ENCODE peak calls at places on chromosomes 3 and 15, in six cellular contexts. U, Z, J, M, N and R are unnamed samples. For H3K9me3 and H3K36me3, the result is how much of the 10 kb centered on the place peaks cover.

GRCh38 chr3:67154429-67154828 is 156.3 kb downstream of the KBTBD8 start:
- DNase-seq in U (no peak), Z (no peak), J (no peak), M (no peak), N (no peak), R (no peak)

GRCh38 chr15:42593143-42593542 is 17.7 kb downstream of the STARD9 start:
- DNase-seq in U (no peak), Z (peak), J (no peak), M (peak), N (peak), R (no peak)

GRCh38 chr3:48110463-48110862 is 77.8 kb downstream of the CDC25A start:
- DNase-seq in U (no peak), Z (no peak), J (no peak), M (no peak), N (no peak), R (no peak)

GRCh38 chr3:50251220-50251619 is 15.2 kb downstream of the GNAI2 start:
- DNase-seq in U (no peak), Z (no peak), J (peak), M (no peak), N (no peak), R (peak)

GRCh38 chr3:190514163-190515153 is 573 bp downstream of the IL1RAP start:
- DNase-seq in U (peak), Z (peak), J (peak), M (peak), N (peak), R (peak)

GRCh38 chr15:92848852-92849598 is 51.1 kb upstream of the CHD2 start:
- DNase-seq in U (no peak), Z (no peak), J (no peak), M (no peak), N (no peak), R (no peak)

GRCh38 chr15:46938169-46938568 is 779.1 kb upstream of the SEMA6D start:
- DNase-seq in U (no peak), Z (no peak), J (no peak), M (no peak), N (no peak), R (no peak)

GRCh38 chr15:78658823-78659222 is 17.8 kb upstream of the CHRNB4 start:
- DNase-seq in U (no peak), Z (no peak), J (no peak), M (no peak), N (no peak), R (no peak)

GRCh38 chr15:67980171-67980570 is 73.9 kb upstream of the PIAS1 start:
- DNase-seq in U (no peak), Z (no peak), J (no peak), M (no peak), N (no peak), R (no peak)

GRCh38 chr3:162317046-162317445 is 820.4 kb downstream of the OTOL1 start:
- DNase-seq in U (no peak), Z (no peak), J (no peak), M (no peak), N (no peak), R (no peak)

GRCh38 chr3:9404680-9405079 is 7.3 kb downstream of the SETD5 start:
- DNase-seq in U (no peak), Z (no peak), J (no peak), M (no peak), N (no peak), R (no peak)

GRCh38 chr15:62850791-62851291 is 191.7 kb upstream of the TPM1 start:
- DNase-seq in U (no peak), Z (no peak), J (no peak), M (no peak), N (no peak), R (peak)

GRCh38 chr3:188349276-188349962 is 195.5 kb downstream of the LPP start:
- DNase-seq in U (no peak), Z (peak), J (no peak), M (peak), N (no peak), R (peak)

GRCh38 chr3:111690242-111690641 is 95.1 kb upstream of the ZBED2 start:
- DNase-seq in U (no peak), Z (no peak), J (no peak), M (no peak), N (no peak), R (no peak)

GRCh38 chr3:71721002-71721401 is 4.2 kb downstream of the EIF4E3 start:
- DNase-seq in U (no peak), Z (no peak), J (no peak), M (no peak), N (no peak), R (no peak)

GRCh38 chr3:15894382-15894781 is 96.6 kb upstream of the ANKRD28 start:
- DNase-seq in U (no peak), Z (no peak), J (no peak), M (no peak), N (no peak), R (no peak)

GRCh38 chr3:17356581-17356980 is 385.9 kb downstream of the TBC1D5 start:
- DNase-seq in U (no peak), Z (no peak), J (no peak), M (no peak), N (no peak), R (no peak)

GRCh38 chr3:186932281-186933181 is 2.2 kb downstream of the ST6GAL1 start:
- DNase-seq in U (no peak), Z (no peak), J (no peak), M (peak), N (no peak), R (no peak)

GRCh38 chr15:55518641-55519040 is 10.6 kb upstream of the DNAAF4 start:
- DNase-seq in U (no peak), Z (no peak), J (no peak), M (no peak), N (no peak), R (no peak)

GRCh38 chr3:111253733-111254132 is 182.1 kb downstream of the NECTIN3 start:
- DNase-seq in U (no peak), Z (no peak), J (no peak), M (no peak), N (no peak), R (no peak)

GRCh38 chr3:141063831-141064230 is 12.7 kb downstream of the SPSB4 start:
- DNase-seq in U (no peak), Z (no peak), J (no peak), M (no peak), N (no peak), R (no peak)

GRCh38 chr3:195591220-195591619 is 7.5 kb upstream of the APOD start:
- DNase-seq in U (no peak), Z (no peak), J (no peak), M (no peak), N (peak), R (no peak)

GRCh38 chr15:90482124-90483011 is 47.4 kb upstream of the CRTC3 start:
- DNase-seq in U (peak), Z (no peak), J (peak), M (peak), N (peak), R (peak)

GRCh38 chr15:78390823-78391222 is 47.2 kb upstream of the IREB2 start:
- DNase-seq in U (no peak), Z (no peak), J (peak), M (no peak), N (no peak), R (no peak)

GRCh38 chr15:51732661-51733060 is 4.8 kb downstream of the LYSMD2 start:
- DNase-seq in U (no peak), Z (no peak), J (no peak), M (no peak), N (no peak), R (no peak)

GRCh38 chr15:36414670-36415069 is 164.8 kb upstream of the CDIN1 start:
- DNase-seq in U (no peak), Z (no peak), J (no peak), M (no peak), N (no peak), R (no peak)

GRCh38 chr3:105842943-105843342 is 25.9 kb downstream of the CBLB start:
- DNase-seq in U (no peak), Z (no peak), J (no peak), M (no peak), N (no peak), R (peak)

GRCh38 chr3:179604336-179605078 is at the start of the genes MRPL47 and NDUFB5:
- DNase-seq in U (peak), Z (peak), J (peak), M (peak), N (peak), R (peak)

GRCh38 chr3:127011270-127011992 is 28.5 kb downstream of the PLXNA1 start:
- DNase-seq in U (no peak), Z (peak), J (no peak), M (peak), N (peak), R (no peak)

GRCh38 chr15:68334661-68335124 is 57.1 kb downstream of the FEM1B start:
- DNase-seq in U (peak), Z (no peak), J (no peak), M (no peak), N (no peak), R (no peak)

GRCh38 chr15:33467146-33467815 is 156.5 kb downstream of the RYR3 start:
- DNase-seq in U (no peak), Z (no peak), J (no peak), M (no peak), N (no peak), R (no peak)
- H3K4me3 ChIP-seq in U (no peak), Z (no peak), J (no peak), M (no peak), N (no peak), R (no peak)

GRCh38 chr3:183108002-183108449 is 8.7 kb upstream of the MCCC1 start:
- DNase-seq in U (no peak), Z (no peak), J (no peak), M (no peak), N (no peak), R (no peak)
- H3K9me3 ChIP-seq in U (under half), Z (under half), J (under half), M (under half), N (under half), R (under half)

DNA sequence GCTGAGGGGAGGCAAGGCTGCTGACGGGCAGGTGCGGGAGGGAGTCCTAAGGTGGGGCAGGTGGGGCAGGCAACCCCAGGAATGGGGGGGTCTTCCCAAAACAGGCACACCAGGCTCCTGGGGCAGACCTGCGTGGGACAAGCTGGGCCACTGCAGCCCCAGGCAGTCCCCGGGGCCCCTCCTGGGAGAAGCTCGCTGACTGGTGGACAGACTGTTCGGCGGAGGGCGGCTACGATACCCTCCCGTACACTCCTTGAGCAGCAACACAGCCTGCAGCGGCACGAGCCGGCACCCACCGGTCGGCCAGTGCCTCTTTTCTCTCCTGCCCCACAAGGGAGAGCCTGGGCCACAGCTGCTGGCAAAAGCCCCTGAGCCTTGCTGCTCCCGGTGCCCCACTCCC is 65.9 kb upstream of the RPL32 start:
- DNase-seq in U (no peak), Z (no peak), J (no peak), M (no peak), N (no peak), R (no peak)
- H3K36me3 ChIP-seq in U (half or more), Z (half or more), J (half or more), M (half or more), N (under half), R (under half)

GRCh38 chr3:33716227-33716626 is 1.8 kb downstream of the CLASP2 start:
- DNase-seq in U (no peak), Z (no peak), J (no peak), M (no peak), N (no peak), R (no peak)
- H3K4me3 ChIP-seq in U (no peak), Z (peak), J (peak), M (peak), N (no peak), R (peak)

GRCh38 chr15:25176616-25176923 is 221.8 kb downstream of the SNRPN start:
- DNase-seq in U (no peak), Z (peak), J (peak), M (no peak), N (no peak), R (no peak)
- H3K9me3 ChIP-seq in U (under half), Z (half or more), J (under half), M (under half), N (half or more), R (under half)

DNA sequence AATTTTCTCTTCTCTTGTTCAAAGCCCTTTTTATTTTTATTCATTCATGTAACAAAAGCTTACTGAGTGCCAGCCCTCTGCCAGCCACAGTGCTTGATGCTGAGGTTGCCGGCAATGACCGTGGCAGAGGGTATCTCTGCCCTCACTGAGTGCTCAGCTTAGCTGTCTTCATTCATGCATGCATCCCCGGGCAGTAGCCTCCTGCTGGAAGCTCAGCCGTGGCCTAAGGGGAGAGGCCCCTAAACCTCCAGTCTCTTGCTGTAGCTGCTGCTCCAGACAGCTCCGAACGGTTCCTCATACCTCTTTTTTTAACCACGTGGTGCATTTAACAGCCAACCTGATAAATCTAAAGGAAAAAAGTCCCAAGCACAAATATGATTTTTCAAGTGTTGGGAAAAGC is 34.6 kb upstream of the CCDC66 start:
- DNase-seq in U (no peak), Z (no peak), J (no peak), M (no peak), N (no peak), R (no peak)
- H3K36me3 ChIP-seq in U (under half), Z (under half), J (under half), M (under half), N (under half), R (under half)